ENCODE peak calls at places on chromosomes 6 and 20, in five cellular contexts. One of them, this sample, is unnamed.

GRCh38 chr6:90197854-90198496 is 98.7 kb downstream of the BACH2 start:
- DNase-seq in neuronal stem cell: no peak
- DNase-seq in testis: no peak
- DNase-seq in mucosa of descending colon: no peak
- DNase-seq in mammary epithelial cell: peak; percentile 85
- DNase-seq in this sample: peak; percentile 67

GRCh38 chr6:120056085-120056484 is 706.5 kb upstream of the MAN1A1 start:
- DNase-seq in mucosa of descending colon: peak; percentile 2
- DNase-seq in neuronal stem cell: no peak
- DNase-seq in mammary epithelial cell: no peak
- DNase-seq in testis: peak; percentile 20
- DNase-seq in this sample: no peak

GRCh38 chr6:100775667-100776066 is 105.5 kb downstream of the ASCC3 start:
- DNase-seq in testis: no peak
- DNase-seq in neuronal stem cell: no peak
- DNase-seq in mammary epithelial cell: no peak
- DNase-seq in mucosa of descending colon: no peak
- DNase-seq in this sample: no peak

GRCh38 chr20:24194133-24194532 is 205.6 kb upstream of the GGTLC1 start:
- DNase-seq in testis: no peak
- DNase-seq in mucosa of descending colon: no peak
- DNase-seq in mammary epithelial cell: no peak
- DNase-seq in neuronal stem cell: no peak
- DNase-seq in this sample: no peak

GRCh38 chr6:67717281-67717680 is 917.8 kb upstream of the ADGRB3 start:
- DNase-seq in mammary epithelial cell: no peak
- DNase-seq in mucosa of descending colon: no peak
- DNase-seq in neuronal stem cell: no peak
- DNase-seq in testis: no peak
- DNase-seq in this sample: no peak

GRCh38 chr20:62996596-62996982 is 10.2 kb downstream of the BHLHE23 start:
- DNase-seq in neuronal stem cell: no peak
- DNase-seq in mammary epithelial cell: no peak
- DNase-seq in testis: no peak
- DNase-seq in mucosa of descending colon: no peak
- DNase-seq in this sample: no peak

GRCh38 chr6:1893470-1894130 is 283.9 kb downstream of the FOXC1 start:
- DNase-seq in neuronal stem cell: no peak
- DNase-seq in mucosa of descending colon: no peak
- DNase-seq in mammary epithelial cell: no peak
- DNase-seq in testis: no peak
- DNase-seq in this sample: no peak

GRCh38 chr6:152635949-152636674 is 1.1 kb downstream of the SYNE1 start:
- DNase-seq in mammary epithelial cell: no peak
- DNase-seq in testis: peak; percentile 64
- DNase-seq in mucosa of descending colon: no peak
- DNase-seq in neuronal stem cell: peak; percentile 18
- DNase-seq in this sample: no peak

GRCh38 chr6:88975369-88975768 is 12.0 kb upstream of the RNGTT start:
- DNase-seq in neuronal stem cell: no peak
- DNase-seq in testis: no peak
- DNase-seq in mammary epithelial cell: no peak
- DNase-seq in mucosa of descending colon: no peak
- DNase-seq in this sample: no peak

GRCh38 chr6:148500402-148500801 is 157.8 kb downstream of the SASH1 start:
- DNase-seq in neuronal stem cell: no peak
- DNase-seq in mucosa of descending colon: no peak
- DNase-seq in mammary epithelial cell: no peak
- DNase-seq in testis: peak; percentile 41
- DNase-seq in this sample: no peak

GRCh38 chr20:2706688-2707352 is 14.2 kb downstream of the EBF4 start:
- DNase-seq in testis: no peak
- DNase-seq in mucosa of descending colon: no peak
- DNase-seq in mammary epithelial cell: no peak
- DNase-seq in neuronal stem cell: no peak
- DNase-seq in this sample: no peak

GRCh38 chr20:5528719-5529256 is 212.0 kb upstream of the PROKR2 start:
- DNase-seq in mammary epithelial cell: peak; percentile 74
- DNase-seq in neuronal stem cell: peak; percentile 87
- DNase-seq in testis: peak; percentile 85
- DNase-seq in mucosa of descending colon: peak; percentile 83
- DNase-seq in this sample: peak; percentile 65

GRCh38 chr6:128233501-128233900 is 286.9 kb downstream of the PTPRK start:
- DNase-seq in mucosa of descending colon: no peak
- DNase-seq in mammary epithelial cell: peak; percentile 55
- DNase-seq in testis: no peak
- DNase-seq in neuronal stem cell: no peak
- DNase-seq in this sample: no peak

GRCh38 chr6:15818044-15818443 is 155.2 kb upstream of the DTNBP1 start:
- DNase-seq in mucosa of descending colon: no peak
- DNase-seq in neuronal stem cell: no peak
- DNase-seq in mammary epithelial cell: no peak
- DNase-seq in testis: no peak
- DNase-seq in this sample: no peak

GRCh38 chr20:31815408-31816188 is 3.6 kb upstream of the MYLK2 start:
- DNase-seq in mammary epithelial cell: no peak
- DNase-seq in testis: no peak
- DNase-seq in neuronal stem cell: no peak
- DNase-seq in mucosa of descending colon: peak; percentile 38
- DNase-seq in this sample: peak; percentile 78

GRCh38 chr6:3516094-3516493 is 59.2 kb upstream of the SLC22A23 start:
- DNase-seq in neuronal stem cell: no peak
- DNase-seq in testis: no peak
- DNase-seq in mammary epithelial cell: peak; percentile 39
- DNase-seq in mucosa of descending colon: no peak
- DNase-seq in this sample: no peak

GRCh38 chr6:26569433-26569764 is 27.4 kb upstream of the ABT1 start:
- DNase-seq in neuronal stem cell: no peak
- DNase-seq in mammary epithelial cell: peak; percentile 12
- DNase-seq in mucosa of descending colon: no peak
- DNase-seq in testis: no peak
- DNase-seq in this sample: no peak

GRCh38 chr6:28940294-28940858 is 16.6 kb upstream of the TRIM27 start:
- DNase-seq in mucosa of descending colon: peak; percentile 62
- DNase-seq in testis: peak; percentile 56
- DNase-seq in neuronal stem cell: peak; percentile 63
- DNase-seq in mammary epithelial cell: peak; percentile 75
- DNase-seq in this sample: no peak

GRCh38 chr6:109451376-109451775 is 4.2 kb downstream of the MICAL1 start:
- DNase-seq in testis: no peak
- DNase-seq in neuronal stem cell: no peak
- DNase-seq in mucosa of descending colon: no peak
- DNase-seq in mammary epithelial cell: no peak
- DNase-seq in this sample: no peak

GRCh38 chr6:139149383-139149782 is 14.5 kb downstream of the HECA start:
- DNase-seq in mammary epithelial cell: no peak
- DNase-seq in neuronal stem cell: no peak
- DNase-seq in mucosa of descending colon: no peak
- DNase-seq in testis: peak; percentile 36
- DNase-seq in this sample: no peak

GRCh38 chr20:25750220-25750764 is 53.6 kb upstream of the ZNF337 start:
- DNase-seq in neuronal stem cell: no peak
- DNase-seq in mucosa of descending colon: no peak
- DNase-seq in mammary epithelial cell: no peak
- DNase-seq in testis: no peak
- DNase-seq in this sample: no peak

GRCh38 chr6:146041282-146041681 is 12.4 kb downstream of the GRM1 start:
- DNase-seq in neuronal stem cell: no peak
- DNase-seq in testis: peak; percentile 43
- DNase-seq in mucosa of descending colon: no peak
- DNase-seq in mammary epithelial cell: peak; percentile 11
- DNase-seq in this sample: no peak

GRCh38 chr6:81638366-81638765 is 114.1 kb downstream of the TENT5A start:
- DNase-seq in testis: no peak
- DNase-seq in mammary epithelial cell: no peak
- DNase-seq in mucosa of descending colon: no peak
- DNase-seq in neuronal stem cell: no peak
- DNase-seq in this sample: no peak

GRCh38 chr20:45405566-45406259 is 2.4 kb upstream of the DBNDD2 start:
- DNase-seq in mammary epithelial cell: no peak
- DNase-seq in neuronal stem cell: peak; percentile 27
- DNase-seq in testis: no peak
- DNase-seq in mucosa of descending colon: peak; percentile 61
- DNase-seq in this sample: no peak

DNA sequence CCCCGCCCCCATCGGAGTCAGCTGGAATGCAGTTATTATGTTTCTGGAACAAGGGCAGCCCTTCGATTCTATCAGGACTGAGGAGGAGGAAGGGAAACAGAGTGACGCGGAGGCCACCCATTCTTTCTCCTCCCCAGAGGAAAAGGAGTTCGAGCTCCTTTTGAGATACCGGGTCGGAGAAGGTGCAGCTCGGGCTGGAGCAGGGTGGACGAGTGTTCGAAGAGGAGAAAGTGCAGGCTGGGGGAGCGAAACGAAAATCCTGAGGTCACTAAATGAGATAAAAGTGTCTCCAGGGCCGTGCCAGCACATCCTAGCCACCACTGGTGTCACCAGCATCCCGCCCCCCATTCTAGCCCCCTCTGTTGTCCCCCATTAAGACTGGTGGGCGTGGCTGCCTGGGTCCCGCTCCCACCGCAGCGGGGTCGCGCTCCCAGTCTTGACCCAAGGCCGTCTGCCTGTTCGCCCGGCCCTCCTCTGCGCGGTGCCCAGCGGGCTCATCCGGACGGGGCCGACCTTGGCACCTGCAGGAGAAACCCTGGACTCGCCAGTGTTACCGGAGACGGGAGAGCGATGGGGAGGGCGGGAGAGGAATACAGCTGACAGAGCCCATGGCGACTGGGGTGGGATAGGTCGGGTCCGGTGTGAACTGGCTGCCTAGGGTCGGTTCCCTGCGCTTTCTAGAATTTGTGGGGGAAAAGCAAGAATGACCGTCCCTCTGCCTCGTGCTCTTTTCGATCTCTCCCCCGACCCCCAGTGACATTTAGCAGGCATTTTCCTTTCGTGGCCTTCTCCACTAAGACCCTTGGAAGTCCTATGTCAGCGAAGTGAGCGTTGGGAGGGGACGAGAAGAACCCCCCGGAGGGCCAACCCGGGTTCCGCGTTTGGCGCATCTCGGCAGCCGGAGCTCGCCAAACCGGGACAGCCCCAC is 16.2 kb downstream of the FOXA2 start:
- DNase-seq in mucosa of descending colon: peak; percentile 5
- DNase-seq in mammary epithelial cell: no peak
- DNase-seq in neuronal stem cell: no peak
- DNase-seq in testis: no peak
- DNase-seq in this sample: no peak
- H3K4me3 ChIP-seq in mucosa of descending colon: no peak overlapping the region
- H3K4me3 ChIP-seq in mammary epithelial cell: no peak overlapping the region
- H3K4me3 ChIP-seq in neuronal stem cell: no peak overlapping the region
- H3K4me3 ChIP-seq in testis: peak overlapping the region; percentile 4
- H3K4me3 ChIP-seq in this sample: no peak overlapping the region

DNA sequence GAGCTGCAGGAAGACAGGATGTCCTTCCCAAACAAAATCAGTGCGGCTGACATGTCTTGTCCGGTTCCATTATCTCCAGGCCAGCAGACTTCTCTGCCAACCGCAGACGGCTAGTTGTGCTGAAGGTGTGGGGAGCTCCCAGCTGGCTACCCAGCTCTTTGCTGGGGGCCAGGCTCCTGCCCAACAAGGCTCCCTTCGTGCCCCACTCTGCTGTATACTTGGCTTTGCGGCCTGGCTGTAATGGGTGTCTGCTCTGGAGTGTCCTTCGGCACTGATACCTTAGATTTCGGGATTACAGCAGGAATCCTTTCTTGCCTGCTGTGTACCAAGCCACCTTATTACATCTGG is 48.7 kb upstream of the IRF4 start:
- DNase-seq in neuronal stem cell: no peak
- DNase-seq in mammary epithelial cell: no peak
- DNase-seq in mucosa of descending colon: no peak
- DNase-seq in testis: no peak
- DNase-seq in this sample: no peak
- H3K4me3 ChIP-seq in neuronal stem cell: no peak overlapping the region
- H3K4me3 ChIP-seq in mammary epithelial cell: no peak overlapping the region
- H3K4me3 ChIP-seq in mucosa of descending colon: no peak overlapping the region
- H3K4me3 ChIP-seq in testis: no peak overlapping the region
- H3K4me3 ChIP-seq in this sample: no peak overlapping the region

DNA sequence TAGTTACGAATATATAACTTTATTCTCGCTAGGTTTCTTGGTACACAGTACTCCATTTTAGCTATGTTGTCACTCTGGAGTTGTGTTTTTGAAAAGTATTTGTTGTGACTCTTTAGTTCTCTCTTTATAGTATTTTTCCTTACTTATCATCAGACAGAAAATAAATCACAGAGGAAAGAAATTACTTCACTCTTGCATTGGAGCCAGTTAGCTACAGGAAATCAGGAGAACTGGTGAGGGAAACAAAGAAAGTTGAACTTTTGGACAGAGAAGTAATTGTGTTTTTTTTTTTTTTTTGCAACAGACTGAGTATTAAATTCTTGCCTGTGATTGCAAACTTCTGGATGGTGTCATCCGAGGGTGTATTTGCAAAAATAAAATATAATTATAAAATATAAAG is 34.0 kb downstream of the DSE start:
- DNase-seq in testis: no peak
- DNase-seq in mucosa of descending colon: no peak
- DNase-seq in neuronal stem cell: no peak
- DNase-seq in mammary epithelial cell: no peak
- DNase-seq in this sample: no peak
- H3K4me3 ChIP-seq in testis: no peak overlapping the region
- H3K4me3 ChIP-seq in mucosa of descending colon: no peak overlapping the region
- H3K4me3 ChIP-seq in neuronal stem cell: no peak overlapping the region
- H3K4me3 ChIP-seq in mammary epithelial cell: no peak overlapping the region
- H3K4me3 ChIP-seq in this sample: no peak overlapping the region

GRCh38 chr6:159104163-159104885 is 59.5 kb upstream of the TAGAP start:
- DNase-seq in neuronal stem cell: peak; percentile 45
- DNase-seq in mucosa of descending colon: peak; percentile 68
- DNase-seq in testis: peak; percentile 68
- DNase-seq in mammary epithelial cell: peak; percentile 57
- DNase-seq in this sample: no peak
- H3K4me3 ChIP-seq in neuronal stem cell: no peak overlapping the region
- H3K4me3 ChIP-seq in mucosa of descending colon: no peak overlapping the region
- H3K4me3 ChIP-seq in testis: no peak overlapping the region
- H3K4me3 ChIP-seq in mammary epithelial cell: no peak overlapping the region
- H3K4me3 ChIP-seq in this sample: no peak overlapping the region

DNA sequence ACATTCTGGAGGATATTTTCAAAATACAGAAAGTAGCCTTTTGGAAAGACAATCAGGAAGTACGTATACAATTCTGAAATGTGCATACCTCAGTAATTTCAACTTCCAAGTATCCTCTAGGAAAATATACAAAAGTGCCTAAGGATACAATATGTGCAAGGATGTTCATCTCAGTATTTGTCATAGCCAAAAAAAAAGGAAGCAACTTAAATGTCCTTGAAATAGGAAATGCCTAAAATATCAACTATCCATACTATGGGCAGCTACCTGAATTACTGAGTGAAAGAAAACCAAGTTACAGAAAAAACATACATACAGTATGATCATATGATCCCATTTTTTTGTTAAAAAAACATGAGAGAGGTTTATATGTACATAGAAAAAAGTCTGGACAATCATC is 1.5 kb downstream of the PPIL1 start:
- DNase-seq in mammary epithelial cell: no peak
- DNase-seq in neuronal stem cell: no peak
- DNase-seq in mucosa of descending colon: no peak
- DNase-seq in testis: no peak
- DNase-seq in this sample: no peak
- H3K4me3 ChIP-seq in mammary epithelial cell: no peak overlapping the region
- H3K4me3 ChIP-seq in neuronal stem cell: peak overlapping the region; percentile 56
- H3K4me3 ChIP-seq in mucosa of descending colon: no peak overlapping the region
- H3K4me3 ChIP-seq in testis: no peak overlapping the region
- H3K4me3 ChIP-seq in this sample: no peak overlapping the region

GRCh38 chr6:136676075-136676474 is 116.2 kb downstream of the MAP3K5 start:
- DNase-seq in mucosa of descending colon: no peak
- DNase-seq in testis: no peak
- DNase-seq in mammary epithelial cell: peak; percentile 81
- DNase-seq in neuronal stem cell: no peak
- DNase-seq in this sample: no peak
- H3K4me3 ChIP-seq in mucosa of descending colon: no peak overlapping the region
- H3K4me3 ChIP-seq in testis: no peak overlapping the region
- H3K4me3 ChIP-seq in mammary epithelial cell: no peak overlapping the region
- H3K4me3 ChIP-seq in neuronal stem cell: no peak overlapping the region
- H3K4me3 ChIP-seq in this sample: no peak overlapping the region

GRCh38 chr20:57264908-57265648 is 1.4 kb downstream of the BMP7 start:
- DNase-seq in testis: no peak
- DNase-seq in mucosa of descending colon: no peak
- DNase-seq in mammary epithelial cell: no peak
- DNase-seq in neuronal stem cell: no peak
- DNase-seq in this sample: no peak
- H3K4me3 ChIP-seq in testis: no peak overlapping the region
- H3K4me3 ChIP-seq in mucosa of descending colon: no peak overlapping the region
- H3K4me3 ChIP-seq in mammary epithelial cell: no peak overlapping the region
- H3K4me3 ChIP-seq in neuronal stem cell: peak overlapping the region; percentile 97
- H3K4me3 ChIP-seq in this sample: no peak overlapping the region